ENCODE peak calls at places on chromosomes 12 and 14, in ten cellular contexts. K is lower leg skin; U is CD4-positive, alpha-beta memory T cell; G is NCI-H524; A is CD4-positive, CD25-positive, alpha-beta regulatory T cell; N is cardiac fibroblast; T is RPMI7951; V is T-helper 9 cell; Z is foreskin melanocyte; O is H9. J is an unnamed sample.

GRCh38 chr12:94792690-94793089 is 142.3 kb upstream of the TMCC3 start:
- DNase-seq in K (no peak), U (no peak), G (no peak), A (no peak), N (peak), T (peak), V (no peak), Z (no peak), O (no peak), J (no peak)

GRCh38 chr12:124115976-124116690 is 143.1 kb downstream of the ZNF664 start:
- DNase-seq in K (peak), U (no peak), G (no peak), A (no peak), N (no peak), T (no peak), V (no peak), Z (no peak), O (no peak), J (no peak)

GRCh38 chr12:122126713-122127597 is 47.1 kb downstream of the IL31 start:
- DNase-seq in K (no peak), U (no peak), G (peak), A (no peak), N (no peak), T (peak), V (no peak), Z (peak), O (no peak), J (no peak)

GRCh38 chr12:108642269-108642870 is 8.7 kb upstream of the SELPLG start:
- DNase-seq in K (peak), U (no peak), G (peak), A (no peak), N (no peak), T (no peak), V (no peak), Z (no peak), O (no peak), J (no peak)

GRCh38 chr12:68267892-68268396 is 14.5 kb upstream of the IL22 start:
- DNase-seq in K (no peak), U (no peak), G (no peak), A (no peak), N (peak), T (no peak), V (no peak), Z (no peak), O (no peak), J (no peak)

GRCh38 chr14:96040836-96041371 is 1.7 kb downstream of the C14orf132 start:
- DNase-seq in K (no peak), U (no peak), G (no peak), A (no peak), N (no peak), T (peak), V (no peak), Z (no peak), O (no peak), J (no peak)

GRCh38 chr14:34049769-34050168 is 98.9 kb upstream of the EGLN3 start:
- DNase-seq in K (no peak), U (no peak), G (no peak), A (peak), N (no peak), T (no peak), V (no peak), Z (no peak), O (no peak), J (no peak)

GRCh38 chr12:810635-811415 is 58.4 kb downstream of the WNK1 start:
- DNase-seq in K (no peak), U (no peak), G (no peak), A (peak), N (peak), T (no peak), V (no peak), Z (peak), O (no peak), J (no peak)

GRCh38 chr12:79128956-79129355 is 264.4 kb downstream of the SYT1 start:
- DNase-seq in K (no peak), U (no peak), G (no peak), A (no peak), N (peak), T (no peak), V (no peak), Z (no peak), O (no peak), J (no peak)

GRCh38 chr14:49892301-49892635 is 614 bp upstream of the ARF6 start:
- DNase-seq in K (no peak), U (peak), G (peak), A (peak), N (peak), T (peak), V (peak), Z (peak), O (no peak), J (peak)

GRCh38 chr14:49549881-49550280 is 36.3 kb downstream of the RPS29 start:
- DNase-seq in K (no peak), U (no peak), G (peak), A (no peak), N (peak), T (peak), V (no peak), Z (no peak), O (peak), J (no peak)

GRCh38 chr12:122888232-122888752 is 7.6 kb downstream of the VPS37B start:
- DNase-seq in K (peak), U (peak), G (no peak), A (peak), N (peak), T (no peak), V (peak), Z (no peak), O (peak), J (peak)

GRCh38 chr14:78933948-78934524 is 763.9 kb downstream of the NRXN3 start:
- DNase-seq in K (no peak), U (no peak), G (peak), A (peak), N (peak), T (peak), V (no peak), Z (peak), O (no peak), J (no peak)

GRCh38 chr14:24197066-24197465 is 1.8 kb upstream of the TM9SF1 start:
- DNase-seq in K (no peak), U (no peak), G (no peak), A (no peak), N (no peak), T (no peak), V (no peak), Z (no peak), O (no peak), J (no peak)

GRCh38 chr14:88468396-88468795 is 82.9 kb downstream of the SPATA7 start:
- DNase-seq in K (no peak), U (no peak), G (no peak), A (no peak), N (peak), T (peak), V (no peak), Z (peak), O (no peak), J (no peak)

GRCh38 chr12:129202109-129202814 is 349.0 kb downstream of the GLT1D1 start:
- DNase-seq in K (no peak), U (no peak), G (no peak), A (no peak), N (no peak), T (peak), V (no peak), Z (no peak), O (no peak), J (no peak)

GRCh38 chr12:93094988-93095737 is 166.1 kb upstream of the EEA1 start:
- DNase-seq in K (no peak), U (no peak), G (no peak), A (peak), N (no peak), T (no peak), V (no peak), Z (no peak), O (no peak), J (no peak)

GRCh38 chr12:53300187-53300586 is 692 bp downstream of the MYG1 start:
- DNase-seq in K (no peak), U (no peak), G (no peak), A (no peak), N (peak), T (peak), V (no peak), Z (peak), O (no peak), J (no peak)

GRCh38 chr12:5966486-5967095 is 21.5 kb upstream of the ANO2 start:
- DNase-seq in K (no peak), U (no peak), G (no peak), A (no peak), N (no peak), T (no peak), V (no peak), Z (no peak), O (no peak), J (no peak)

GRCh38 chr12:118330421-118331018 is 42.2 kb downstream of the TAOK3 start:
- DNase-seq in K (no peak), U (no peak), G (no peak), A (no peak), N (peak), T (peak), V (no peak), Z (peak), O (no peak), J (no peak)

GRCh38 chr12:19273482-19274330 is 144.2 kb downstream of the PLEKHA5 start:
- DNase-seq in K (peak), U (peak), G (no peak), A (peak), N (peak), T (peak), V (peak), Z (peak), O (no peak), J (peak)

GRCh38 chr12:31362759-31363415 is 36.9 kb upstream of the SINHCAF start:
- DNase-seq in K (no peak), U (no peak), G (peak), A (peak), N (no peak), T (peak), V (no peak), Z (no peak), O (peak), J (peak)

GRCh38 chr12:94954029-94954685 is 49.3 kb downstream of the NDUFA12 start:
- DNase-seq in K (no peak), U (no peak), G (peak), A (no peak), N (peak), T (peak), V (no peak), Z (no peak), O (no peak), J (no peak)

GRCh38 chr12:3872800-3873636 is at the start of gene PARP11:
- DNase-seq in K (peak), U (peak), G (peak), A (peak), N (peak), T (peak), V (peak), Z (peak), O (peak), J (peak)

GRCh38 chr12:102596016-102596415 is 115.7 kb upstream of the IGF1 start:
- DNase-seq in K (no peak), U (no peak), G (no peak), A (no peak), N (no peak), T (peak), V (no peak), Z (no peak), O (no peak), J (no peak)

GRCh38 chr12:88108021-88108420 is 33.9 kb downstream of the CEP290 start:
- DNase-seq in K (no peak), U (no peak), G (no peak), A (no peak), N (peak), T (peak), V (no peak), Z (no peak), O (no peak), J (no peak)

GRCh38 chr14:54025661-54026060 is 69.0 kb upstream of the BMP4 start:
- DNase-seq in K (no peak), U (no peak), G (peak), A (no peak), N (peak), T (peak), V (no peak), Z (peak), O (no peak), J (no peak)

GRCh38 chr12:10554228-10554970 is 48.7 kb downstream of the EIF2S3B start:
- DNase-seq in K (no peak), U (no peak), G (no peak), A (no peak), N (no peak), T (no peak), V (no peak), Z (no peak), O (no peak), J (no peak)

GRCh38 chr12:62192486-62193250 is 67.5 kb upstream of the USP15 start:
- DNase-seq in K (no peak), U (peak), G (peak), A (peak), N (peak), T (peak), V (peak), Z (peak), O (peak), J (peak)

GRCh38 chr14:90837355-90837754 is 21.1 kb upstream of the TTC7B start:
- DNase-seq in K (no peak), U (no peak), G (no peak), A (no peak), N (peak), T (no peak), V (no peak), Z (no peak), O (no peak), J (no peak)

GRCh38 chr12:39427360-39427808 is 15.5 kb downstream of the KIF21A start:
- DNase-seq in K (no peak), U (no peak), G (no peak), A (no peak), N (peak), T (no peak), V (no peak), Z (no peak), O (no peak), J (no peak)

J was measured in ureter.